ENCODE peak calls at places on chromosomes 11 and 22, in four cellular contexts. V is uterus, X is breast epithelium, C is heart left ventricle. O is an unnamed sample.

GRCh38 chr22:50271519-50271970 is 1.4 kb upstream of the MAPK11 start:
- DNase-seq in V (peak), C (peak), X (no peak), O (no peak)

GRCh38 chr22:38298312-38299000 is 18.8 kb downstream of the CSNK1E start:
- DNase-seq in C (no peak), X (peak), V (no peak), O (no peak)

GRCh38 chr11:126355324-126355925 is at the start of gene ST3GAL4:
- DNase-seq in X (no peak), C (peak), V (peak), O (no peak)

GRCh38 chr11:877565-877964 is 33.0 kb downstream of the CHID1 start:
- DNase-seq in C (no peak), X (no peak), V (no peak), O (no peak)

GRCh38 chr22:24230911-24231656 is 13.8 kb downstream of the GGT5 start:
- DNase-seq in C (no peak), X (no peak), V (no peak), O (no peak)

GRCh38 chr22:29755889-29756288 is 10.9 kb downstream of the ZMAT5 start:
- DNase-seq in V (no peak), C (no peak), X (no peak), O (no peak)

GRCh38 chr11:126544311-126545056 is 189.0 kb downstream of the ST3GAL4 start:
- DNase-seq in V (peak), X (peak), C (no peak), O (no peak)

GRCh38 chr11:95792200-95792599 is 1.9 kb downstream of the CEP57 start:
- DNase-seq in C (no peak), X (no peak), V (no peak), O (no peak)

GRCh38 chr11:76315182-76315853 is 65.6 kb downstream of the THAP12 start:
- DNase-seq in V (no peak), X (no peak), C (no peak), O (no peak)

GRCh38 chr11:27696112-27696511 is 4.1 kb downstream of the BDNF start:
- DNase-seq in X (no peak), C (no peak), V (no peak), O (no peak)

GRCh38 chr11:28017816-28018215 is 90.1 kb downstream of the KIF18A start:
- DNase-seq in X (no peak), C (no peak), V (no peak), O (no peak)

GRCh38 chr22:39207141-39208012 is 37.4 kb downstream of the PDGFB start:
- DNase-seq in X (no peak), C (no peak), V (peak), O (no peak)

GRCh38 chr22:20953668-20954500 is 13.2 kb upstream of the AIFM3 start:
- DNase-seq in V (no peak), X (peak), C (no peak), O (no peak)

GRCh38 chr11:63680842-63681207 is 475 bp upstream of the RTN3 start:
- DNase-seq in V (peak), C (peak), X (no peak), O (no peak)

GRCh38 chr22:50276143-50276542 is 6.0 kb upstream of the MAPK11 start:
- DNase-seq in X (no peak), C (no peak), V (no peak), O (no peak)

GRCh38 chr22:37199839-37200161 is 11.8 kb upstream of the C1QTNF6 start:
- DNase-seq in X (no peak), V (no peak), C (no peak), O (no peak)

GRCh38 chr11:16613401-16614381 is 124.8 kb upstream of the C11orf58 start:
- DNase-seq in X (peak), V (peak), C (peak), O (no peak)

GRCh38 chr11:14577290-14577689 is 57.1 kb upstream of the PSMA1 start:
- DNase-seq in X (no peak), V (no peak), C (no peak), O (no peak)

GRCh38 chr11:67468835-67469811 is at the start of gene TMEM134:
- DNase-seq in C (peak), V (peak), X (peak), O (peak)

GRCh38 chr11:67468056-67468455 is 995 bp downstream of the TMEM134 start:
- DNase-seq in C (no peak), V (peak), X (peak), O (no peak)

GRCh38 chr11:67472882-67473281 is 3.8 kb upstream of the TMEM134 start:
- DNase-seq in C (no peak), V (no peak), X (no peak), O (no peak)

GRCh38 chr11:67468509-67468834 is 579 bp downstream of the TMEM134 start:
- DNase-seq in X (peak), C (no peak), V (no peak), O (no peak)

DNA sequence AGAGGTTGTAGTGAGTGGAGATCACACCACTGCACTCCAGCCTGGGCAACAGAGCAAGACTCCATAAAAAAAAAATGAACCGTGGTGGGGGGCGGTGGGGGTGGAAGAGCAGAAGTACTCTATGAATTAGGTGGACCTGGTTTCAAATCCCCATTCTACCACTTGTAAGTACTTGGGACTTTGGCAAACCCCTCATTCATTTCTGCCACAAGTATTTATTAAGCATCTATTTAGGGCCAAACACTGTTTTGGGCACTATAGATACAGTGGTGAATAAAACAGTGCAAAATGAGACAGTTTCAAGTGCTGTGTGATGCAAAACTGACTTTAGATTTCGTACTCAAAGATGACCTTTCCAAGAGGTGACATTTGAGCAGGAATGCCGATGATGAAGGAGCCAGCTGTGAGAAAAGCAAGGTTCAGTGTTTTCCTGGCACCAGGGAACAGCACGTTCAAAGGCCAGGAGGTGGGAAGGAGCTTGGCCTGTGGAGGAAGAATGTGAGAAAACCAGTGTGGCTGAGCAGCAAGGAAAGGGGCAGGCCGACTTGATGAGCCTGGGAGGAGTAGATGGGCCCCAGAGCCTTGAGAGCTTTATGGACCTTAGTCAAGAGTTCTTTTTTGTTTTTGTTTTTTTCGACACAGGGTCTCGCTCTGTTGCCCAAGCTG is 1.4 kb upstream of the TMEM134 start:
- DNase-seq in X (no peak), C (no peak), V (no peak), O (no peak)
- TF ChIP-seq CTCF in X (no peak), C (no peak), V (no peak), O (no peak)

GRCh38 chr11:118000067-118000849 is 14.1 kb downstream of the IL10RA start:
- DNase-seq in X (no peak), C (no peak), V (no peak), O (no peak)
- TF ChIP-seq POLR2A in X (no peak), C (no peak), V (no peak), O (no peak)

DNA sequence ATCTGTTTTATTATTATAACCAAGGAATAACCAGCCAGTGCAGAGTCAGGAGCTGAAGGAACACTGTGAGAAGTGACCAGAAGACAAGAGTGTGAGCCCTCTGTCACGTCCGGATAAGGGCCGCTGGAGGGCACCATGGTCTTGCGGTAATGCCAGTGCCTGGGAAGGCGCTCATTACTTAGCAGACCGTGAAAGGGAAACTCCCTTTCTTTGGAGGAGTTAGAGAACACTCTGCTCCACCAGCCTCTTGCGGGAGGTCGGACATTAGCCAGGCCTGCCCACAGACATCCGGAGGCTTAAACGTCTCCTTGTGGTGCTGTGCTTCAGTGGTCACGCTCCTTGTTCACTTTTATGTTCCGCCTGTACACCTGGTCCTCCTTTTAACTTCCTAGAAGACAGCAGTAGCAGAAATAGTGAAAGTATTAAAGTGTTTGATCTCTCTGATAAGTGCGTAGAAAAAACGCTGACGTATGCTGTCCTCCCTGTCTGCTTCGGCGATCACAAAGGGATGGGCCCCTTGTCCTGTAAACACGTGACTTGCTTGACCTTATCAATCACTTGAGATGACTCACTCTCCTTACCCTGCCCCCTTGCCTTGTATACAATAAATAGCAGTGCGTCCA is 120.6 kb upstream of the LMO1 start:
- DNase-seq in V (peak), X (peak), C (no peak), O (peak)
- TF ChIP-seq CTCF in V (no peak), X (no peak), C (no peak), O (no peak)

GRCh38 chr11:10933455-10934292 is 75.8 kb upstream of the ZBED5 start:
- DNase-seq in V (peak), X (peak), C (peak), O (peak)

GRCh38 chr11:10932976-10933375 is 75.1 kb upstream of the ZBED5 start:
- DNase-seq in C (no peak), X (no peak), V (no peak), O (peak)

GRCh38 chr11:10931761-10932700 is 74.2 kb upstream of the ZBED5 start:
- DNase-seq in V (peak), X (peak), C (peak), O (peak)

GRCh38 chr11:10930224-10930960 is 72.5 kb upstream of the ZBED5 start:
- DNase-seq in V (peak), C (no peak), X (no peak), O (peak)

DNA sequence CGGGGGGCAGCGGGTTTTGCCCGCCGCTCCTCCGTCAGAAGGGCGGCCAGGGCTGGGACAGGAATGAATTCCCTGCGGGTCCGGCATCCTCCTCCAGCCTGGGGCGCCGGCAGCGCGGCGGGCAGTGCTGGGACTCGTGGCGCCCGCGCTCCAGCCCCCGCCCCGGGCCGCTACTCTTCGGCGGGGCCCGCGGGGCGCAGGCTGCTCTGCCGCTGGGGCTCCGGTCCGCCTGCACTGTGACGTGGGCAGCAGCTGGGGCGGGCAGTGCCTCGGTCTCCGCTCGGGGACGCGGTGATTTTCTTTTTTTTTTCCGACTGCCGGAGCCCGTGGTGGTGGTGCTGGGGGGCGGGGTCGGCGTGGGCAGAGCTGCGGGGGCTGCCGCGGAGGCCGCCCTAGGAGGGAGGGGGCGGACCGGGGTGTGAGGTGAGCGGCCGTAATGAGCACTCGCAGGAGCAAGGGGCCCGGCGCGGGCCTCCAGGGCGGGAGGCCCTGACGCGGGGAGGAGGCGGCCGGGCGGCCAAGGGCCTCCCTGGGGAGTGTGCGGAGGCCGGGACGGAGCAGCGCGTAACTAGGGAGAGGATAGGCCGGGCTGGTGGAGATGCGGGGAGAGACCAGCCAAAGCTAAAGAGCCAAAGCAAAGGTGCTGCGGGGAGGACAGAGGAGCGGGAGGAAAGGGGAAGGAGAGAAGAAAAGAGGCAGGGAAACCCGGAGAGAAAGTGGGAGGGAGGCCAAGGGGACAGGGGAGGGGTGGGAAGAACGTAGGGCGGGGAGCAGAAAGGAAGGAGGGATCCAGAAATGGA is 73.3 kb upstream of the ZBED5 start:
- DNase-seq in V (peak), X (peak), C (peak), O (peak)
- TF ChIP-seq POLR2A in V (no peak), X (no peak), C (no peak), O (peak)

GRCh38 chr11:102831128-102831708 is 12.2 kb downstream of the MMP3 start:
- DNase-seq in V (no peak), C (no peak), X (peak), O (no peak)
- TF ChIP-seq CTCF in V (no peak), C (peak), X (peak), O (peak)

GRCh38 chr22:44181033-44181911 is 547 bp downstream of the PARVG start:
- DNase-seq in V (no peak), X (no peak), C (no peak), O (no peak)

GRCh38 chr22:44182591-44183588 is 2.2 kb downstream of the PARVG start:
- DNase-seq in V (no peak), X (no peak), C (peak), O (no peak)

GRCh38 chr22:44179989-44180705 is 578 bp upstream of the PARVG start:
- DNase-seq in V (no peak), C (no peak), X (no peak), O (no peak)

GRCh38 chr22:44180706-44181032 is at the start of gene PARVG:
- DNase-seq in C (no peak), X (no peak), V (no peak), O (no peak)

GRCh38 chr22:44181912-44182590 is 1.3 kb downstream of the PARVG start:
- DNase-seq in C (no peak), V (no peak), X (no peak), O (no peak)
- TF ChIP-seq POLR2A in C (no peak), V (no peak), X (no peak), O (no peak)

GRCh38 chr11:104151404-104152204 is 12.3 kb downstream of the PDGFD start:
- DNase-seq in C (no peak), X (no peak), V (no peak), O (no peak)
- TF ChIP-seq CTCF in C (peak), X (peak), V (no peak), O (peak)

DNA sequence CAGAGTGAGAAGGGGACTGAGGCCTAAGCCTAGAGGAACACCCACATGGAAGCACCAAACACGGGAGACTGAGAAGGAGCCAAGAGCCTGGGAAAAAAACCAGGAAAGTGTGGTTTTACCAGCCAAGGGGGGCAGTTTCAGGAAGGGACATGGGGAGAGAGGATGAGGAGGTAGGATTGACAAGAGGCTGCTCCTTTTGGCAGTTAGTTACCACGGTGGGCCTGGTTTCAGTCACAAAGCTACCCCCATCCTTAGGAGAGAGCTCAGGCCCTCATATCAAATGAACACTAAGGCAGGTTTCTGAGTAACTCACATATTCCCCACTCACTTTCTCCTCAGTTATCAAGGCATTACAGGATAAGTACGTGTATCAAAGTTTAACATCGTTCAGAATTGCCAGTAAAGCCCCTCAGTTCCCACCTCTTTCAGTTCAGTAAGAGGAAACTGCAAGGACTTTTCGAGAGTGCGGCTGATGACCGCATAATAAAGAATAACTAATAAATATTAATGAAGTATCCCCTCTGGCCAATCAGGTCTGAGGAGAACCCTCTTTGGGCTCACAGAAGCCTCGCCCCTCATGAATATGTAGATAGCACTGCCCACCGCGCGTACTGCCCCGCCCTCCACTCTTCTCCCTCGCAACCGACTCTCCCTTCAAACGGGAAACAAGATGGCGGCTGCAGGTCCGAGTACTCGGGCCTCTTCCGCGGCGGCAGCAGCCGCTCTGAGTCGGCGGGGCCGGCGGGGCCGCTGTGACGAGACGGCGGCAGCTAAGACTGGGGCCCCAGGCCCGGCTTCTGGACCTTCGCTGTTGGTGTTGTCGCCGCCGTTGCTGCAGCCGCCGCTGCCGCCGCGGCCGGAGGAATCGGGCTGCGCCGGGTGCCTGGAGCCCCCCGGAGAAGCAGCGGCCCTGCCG is at the start of gene RNF169:
- DNase-seq in V (peak), X (peak), C (peak), O (peak)
- TF ChIP-seq POLR2A in V (peak), X (peak), C (no peak), O (no peak)

DNA sequence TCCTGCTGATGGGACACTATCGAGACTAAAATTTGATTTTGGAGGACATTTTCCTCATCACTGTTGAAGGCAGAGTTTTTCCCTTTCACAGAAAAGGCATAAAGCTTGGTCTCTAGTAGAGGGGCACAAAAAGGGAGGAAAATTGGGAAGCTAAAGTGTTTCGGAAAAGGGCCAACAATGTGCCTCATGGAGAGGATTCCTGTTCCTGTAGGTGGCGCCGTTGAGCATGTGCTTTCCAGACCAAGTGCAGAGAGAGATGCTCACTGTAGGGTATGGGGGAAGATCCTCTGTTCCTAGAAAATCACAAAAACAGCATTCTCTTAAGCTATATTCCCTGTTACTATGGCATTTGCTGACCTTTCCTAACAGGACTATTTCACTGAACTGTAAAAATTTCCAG is 18.4 kb upstream of the OR4C5 start:
- DNase-seq in X (no peak), C (no peak), V (no peak), O (no peak)
- TF ChIP-seq CTCF in X (no peak), C (no peak), V (no peak), O (no peak)

O was measured in esophagus muscularis mucosa.